ENCODE peak calls at places on chromosome 1, in five cellular contexts. I is activated naive CD8-positive, alpha-beta T cell treated with anti-CD3 and anti-CD28 coated beads, Interleukin-2, amount 50 U/mL, for 24 hours; X is LoVo; H is endothelial cell of umbilical vein; V is H9. R is an unnamed sample.

GRCh38 chr1:148166558-148167492 is 14.7 kb upstream of the NBPF11 start:
- DNase-seq in I (no peak), X (peak), H (no peak), V (no peak), R (no peak)

GRCh38 chr1:215645861-215646260 is 78.8 kb downstream of the KCTD3 start:
- DNase-seq in I (no peak), X (no peak), H (no peak), V (no peak), R (no peak)

GRCh38 chr1:111222308-111223125 is 5.0 kb upstream of the CHI3L2 start:
- DNase-seq in I (peak), X (peak), H (peak), V (peak), R (peak)

GRCh38 chr1:150256193-150256548 is 1.4 kb upstream of the CA14 start:
- DNase-seq in I (no peak), X (no peak), H (no peak), V (no peak), R (no peak)

GRCh38 chr1:189141056-189141455 is 1336.6 kb downstream of the BRINP3 start:
- DNase-seq in I (no peak), X (no peak), H (no peak), V (no peak), R (no peak)

GRCh38 chr1:157774412-157774811 is 2.5 kb downstream of the FCRL2 start:
- DNase-seq in I (no peak), X (no peak), H (no peak), V (no peak), R (no peak)

GRCh38 chr1:112325504-112325903 is 70.5 kb upstream of the CTTNBP2NL start:
- DNase-seq in I (no peak), X (no peak), H (no peak), V (peak), R (no peak)

GRCh38 chr1:207218512-207219352 is 102.7 kb upstream of the CD55 start:
- DNase-seq in I (no peak), X (peak), H (peak), V (no peak), R (peak)

GRCh38 chr1:211378844-211379243 is 52.2 kb downstream of the TRAF5 start:
- DNase-seq in I (no peak), X (no peak), H (no peak), V (no peak), R (no peak)

GRCh38 chr1:214801191-214801590 is 198.2 kb downstream of the CENPF start:
- DNase-seq in I (no peak), X (no peak), H (no peak), V (no peak), R (no peak)

GRCh38 chr1:33377013-33377412 is 53.9 kb downstream of the PHC2 start:
- DNase-seq in I (no peak), X (no peak), H (no peak), V (no peak), R (no peak)

GRCh38 chr1:87335175-87335992 is 6.7 kb downstream of the LMO4 start:
- DNase-seq in I (peak), X (peak), H (peak), V (peak), R (peak)

GRCh38 chr1:219465247-219466093 is 147.4 kb downstream of the ZC3H11B start:
- DNase-seq in I (no peak), X (no peak), H (no peak), V (no peak), R (no peak)

GRCh38 chr1:185440877-185441276 is 123.8 kb upstream of the IVNS1ABP start:
- DNase-seq in I (no peak), X (no peak), H (no peak), V (no peak), R (peak)

GRCh38 chr1:118370861-118371260 is 185.8 kb upstream of the SPAG17 start:
- DNase-seq in I (no peak), X (no peak), H (no peak), V (no peak), R (no peak)

GRCh38 chr1:6105218-6105679 is 59.6 kb downstream of the KCNAB2 start:
- DNase-seq in I (no peak), X (no peak), H (no peak), V (no peak), R (no peak)

GRCh38 chr1:224435318-224435763 is 744 bp upstream of the WDR26 start:
- DNase-seq in I (no peak), X (no peak), H (peak), V (peak), R (peak)

GRCh38 chr1:215475719-215476525 is 91.2 kb upstream of the KCTD3 start:
- DNase-seq in I (no peak), X (no peak), H (no peak), V (no peak), R (no peak)

GRCh38 chr1:201736707-201737320 is 92.1 kb upstream of the IPO9 start:
- DNase-seq in I (no peak), X (no peak), H (no peak), V (no peak), R (no peak)

R was measured in dermis blood vessel endothelial cell.